ENCODE peak calls at places on chromosomes 4 and X, in ten cellular contexts. J is fibroblast of lung, C is vagina, R is tibial artery, L is mesendoderm, T is upper lobe of left lung, E is aorta, Q is uterus, P is tibial nerve, W is mesenchymal stem cell. O is an unnamed sample.

GRCh38 chr4:48078862-48079655 is 55.0 kb downstream of the TXK start:
- DNase-seq in J (no peak), C (no peak), R (no peak), L (no peak), T (no peak), E (no peak), Q (no peak), P (no peak), W (no peak), O (no peak)

GRCh38 chr4:88938138-88938537 is 118.8 kb downstream of the FAM13A start:
- DNase-seq in J (peak), C (no peak), R (no peak), L (peak), T (no peak), E (no peak), Q (no peak), P (no peak), W (peak), O (no peak)

GRCh38 chr4:153757407-153757806 is 2.4 kb downstream of the RNF175 start:
- DNase-seq in J (peak), C (no peak), R (no peak), L (peak), T (no peak), E (no peak), Q (no peak), P (no peak), W (no peak), O (no peak)

GRCh38 chrX:72016881-72017783 is 106.5 kb downstream of the NHSL2 start:
- DNase-seq in J (no peak), C (peak), R (no peak), L (no peak), T (no peak), E (no peak), Q (no peak), P (no peak), W (no peak), O (no peak)

GRCh38 chr4:11507920-11508319 is 79.2 kb upstream of the HS3ST1 start:
- DNase-seq in J (no peak), C (no peak), R (no peak), L (no peak), T (no peak), E (no peak), Q (no peak), P (no peak), W (no peak), O (peak)

GRCh38 chrX:48834383-48834709 is 1.1 kb downstream of the PCSK1N start:
- DNase-seq in J (no peak), C (no peak), R (no peak), L (no peak), T (no peak), E (peak), Q (no peak), P (no peak), W (no peak), O (no peak)

GRCh38 chrX:110412971-110413726 is 54.5 kb downstream of the RTL9 start:
- DNase-seq in J (peak), C (no peak), R (peak), L (peak), T (no peak), E (peak), Q (peak), P (peak), W (peak), O (peak)

GRCh38 chrX:20479896-20480295 is 213.2 kb upstream of the RPS6KA3 start:
- DNase-seq in J (no peak), C (no peak), R (no peak), L (no peak), T (no peak), E (no peak), Q (no peak), P (no peak), W (no peak), O (no peak)

GRCh38 chr4:4427478-4427870 is 40.6 kb downstream of the NSG1 start:
- DNase-seq in J (peak), C (no peak), R (no peak), L (no peak), T (no peak), E (no peak), Q (no peak), P (no peak), W (no peak), O (no peak)

GRCh38 chrX:111360839-111361238 is 51.2 kb downstream of the DCX start:
- DNase-seq in J (no peak), C (no peak), R (no peak), L (peak), T (no peak), E (no peak), Q (no peak), P (no peak), W (no peak), O (no peak)

GRCh38 chrX:18874560-18875255 is 109.2 kb downstream of the PHKA2 start:
- DNase-seq in J (no peak), C (no peak), R (no peak), L (no peak), T (no peak), E (no peak), Q (no peak), P (no peak), W (no peak), O (no peak)

GRCh38 chr4:10115271-10115656 is 1.3 kb downstream of the WDR1 start:
- DNase-seq in J (peak), C (no peak), R (no peak), L (no peak), T (no peak), E (no peak), Q (no peak), P (no peak), W (peak), O (no peak)

GRCh38 chr4:137630252-137630651 is 98.0 kb upstream of the PCDH18 start:
- DNase-seq in J (no peak), C (no peak), R (no peak), L (no peak), T (no peak), E (no peak), Q (no peak), P (no peak), W (no peak), O (no peak)

GRCh38 chr4:137635108-137635507 is 102.8 kb upstream of the PCDH18 start:
- DNase-seq in J (no peak), C (no peak), R (no peak), L (no peak), T (no peak), E (no peak), Q (no peak), P (peak), W (peak), O (no peak)

GRCh38 chr4:137631605-137632004 is 99.3 kb upstream of the PCDH18 start:
- DNase-seq in J (no peak), C (no peak), R (no peak), L (no peak), T (no peak), E (no peak), Q (no peak), P (no peak), W (no peak), O (no peak)

GRCh38 chr4:137635596-137635995 is 103.3 kb upstream of the PCDH18 start:
- DNase-seq in J (no peak), C (no peak), R (no peak), L (peak), T (no peak), E (no peak), Q (no peak), P (no peak), W (no peak), O (no peak)

DNA sequence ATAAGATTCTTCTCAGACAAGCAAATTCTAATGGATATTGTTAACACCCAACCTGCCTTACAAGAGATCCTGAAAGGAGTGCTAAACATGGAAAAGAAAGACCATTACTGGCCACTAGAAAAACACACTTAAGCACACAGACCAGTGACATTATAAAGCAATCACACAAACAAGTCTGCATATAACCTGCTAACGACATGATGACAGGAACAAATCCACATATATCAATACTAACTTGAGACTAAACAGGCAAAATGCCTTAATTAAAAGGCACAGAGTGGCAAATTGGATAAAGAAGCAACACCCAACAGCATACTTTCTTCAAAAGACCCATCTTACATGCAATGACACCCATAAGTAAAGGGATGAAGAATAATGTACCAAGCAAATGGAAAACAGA is 100.5 kb upstream of the PCDH18 start:
- DNase-seq in J (no peak), C (no peak), R (no peak), L (no peak), T (no peak), E (no peak), Q (no peak), P (no peak), W (no peak), O (no peak)
- H3K27ac ChIP-seq in J (no peak), C (no peak), R (no peak), L (no peak), T (no peak), E (no peak), Q (no peak), P (no peak), W (no peak), O (no peak)

GRCh38 chr4:630661-631060 is 5.3 kb downstream of the PDE6B start:
- DNase-seq in J (no peak), C (no peak), R (no peak), L (no peak), T (no peak), E (peak), Q (no peak), P (no peak), W (no peak), O (no peak)
- H3K4me3 ChIP-seq in J (no peak), C (no peak), R (no peak), L (no peak), T (no peak), E (no peak), Q (no peak), P (no peak), W (no peak), O (no peak)

GRCh38 chr4:13427599-13428325 is 56.4 kb downstream of the RAB28 start:
- DNase-seq in J (peak), C (no peak), R (no peak), L (peak), T (peak), E (peak), Q (no peak), P (no peak), W (no peak), O (no peak)
- H3K27ac ChIP-seq in J (no peak), C (no peak), R (no peak), L (peak), T (no peak), E (no peak), Q (no peak), P (no peak), W (no peak), O (no peak)

DNA sequence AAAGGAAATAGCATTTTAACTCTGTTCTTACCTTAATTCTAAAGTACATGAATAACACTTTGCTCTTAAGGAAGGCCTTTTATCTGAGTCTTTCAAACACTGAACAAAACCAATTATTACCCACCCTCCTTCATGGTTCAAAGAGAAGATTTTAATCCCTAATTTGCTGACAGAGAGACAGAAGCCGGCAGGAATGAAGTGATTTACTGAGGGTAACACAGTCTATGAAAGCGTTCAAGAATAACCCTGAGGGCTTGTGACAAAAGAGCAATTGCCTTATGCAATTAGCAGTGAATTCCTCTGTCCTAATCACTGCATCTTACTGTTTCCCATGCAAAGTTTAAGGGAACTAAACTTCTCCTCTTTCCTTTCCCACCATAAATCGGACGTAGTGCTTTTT is 144.1 kb downstream of the PACRGL start:
- DNase-seq in J (no peak), C (no peak), R (no peak), L (peak), T (no peak), E (no peak), Q (no peak), P (no peak), W (no peak), O (no peak)
- H3K4me3 ChIP-seq in J (no peak), C (no peak), R (no peak), L (no peak), T (no peak), E (no peak), Q (no peak), P (no peak), W (no peak), O (no peak)

GRCh38 chr4:985123-985830 is 1.6 kb upstream of the IDUA start:
- DNase-seq in J (peak), C (no peak), R (peak), L (peak), T (peak), E (no peak), Q (no peak), P (peak), W (peak), O (peak)

GRCh38 chr4:988726-989721 is 2.2 kb downstream of the IDUA start:
- DNase-seq in J (no peak), C (no peak), R (no peak), L (no peak), T (peak), E (no peak), Q (no peak), P (no peak), W (no peak), O (no peak)

GRCh38 chr4:986428-986948 is 356 bp upstream of the IDUA start:
- DNase-seq in J (no peak), C (no peak), R (no peak), L (no peak), T (no peak), E (no peak), Q (no peak), P (no peak), W (no peak), O (no peak)

GRCh38 chr4:987689-988513 is 1.1 kb downstream of the IDUA start:
- DNase-seq in J (no peak), C (no peak), R (no peak), L (no peak), T (peak), E (no peak), Q (no peak), P (no peak), W (no peak), O (no peak)

GRCh38 chr4:986949-987688 is at the start of gene IDUA:
- DNase-seq in J (peak), C (no peak), R (peak), L (peak), T (peak), E (peak), Q (peak), P (peak), W (peak), O (peak)
- H3K27ac ChIP-seq in J (no peak), C (peak), R (peak), L (no peak), T (peak), E (no peak), Q (peak), P (peak), W (peak), O (peak)

O was measured in stomach.